ENCODE peak calls at places on chromosomes 2 and 18, in ten cellular contexts. G is activated T-helper 2 cell treated with anti-CD3 and anti-CD28 coated beads, Interferon-gamma antibody, Interleukin-2, Interleukin-4, amounts not matched to agents 10 μg/mL and 5 μg/mL and 100 μg/mL, durations not matched to agents 14 hours and 24 hours and 36 hours; K is EH; Q is SW 1271; J is activated naive CD4-positive, alpha-beta T cell treated with anti-CD3 and anti-CD28 coated beads, Interleukin-2, amount 10 ng/mL, durations not matched to agents 7 days and 5 days; L is amygdala; R is RCC 7860; U is GM23338; T is fibroblast of pulmonary artery; B is GDM1. H is an unnamed sample.

GRCh38 chr2:88024509-88024908 is 8.2 kb upstream of the RNU2-63P start:
- DNase-seq in G (no peak), K (no peak), Q (no peak), J (no peak), L (no peak), R (no peak), U (peak), T (no peak), B (no peak), H (no peak)

GRCh38 chr2:201758873-201759272 is 21.9 kb downstream of the ALS2 start:
- DNase-seq in G (no peak), K (no peak), Q (no peak), J (no peak), L (no peak), R (no peak), U (no peak), T (no peak), B (no peak), H (no peak)

GRCh38 chr18:73891572-73892421 is 255.8 kb downstream of the FBXO15 start:
- DNase-seq in G (no peak), K (no peak), Q (no peak), J (no peak), L (no peak), R (no peak), U (peak), T (no peak), B (no peak), H (no peak)

GRCh38 chr2:212858496-212858895 is 292.9 kb downstream of the IKZF2 start:
- DNase-seq in G (no peak), K (peak), Q (no peak), J (no peak), L (no peak), R (no peak), U (no peak), T (no peak), B (no peak), H (no peak)

GRCh38 chr2:37563375-37564011 is 107.9 kb downstream of the CDC42EP3 start:
- DNase-seq in G (no peak), K (peak), Q (no peak), J (no peak), L (no peak), R (no peak), U (no peak), T (no peak), B (no peak), H (peak)

GRCh38 chr18:2985628-2986027 is 27.3 kb downstream of the LPIN2 start:
- DNase-seq in G (no peak), K (peak), Q (peak), J (no peak), L (no peak), R (peak), U (no peak), T (peak), B (no peak), H (peak)

GRCh38 chr2:226354434-226354833 is 445.2 kb downstream of the IRS1 start:
- DNase-seq in G (no peak), K (peak), Q (no peak), J (no peak), L (no peak), R (peak), U (no peak), T (peak), B (no peak), H (no peak)

GRCh38 chr2:241658296-241658695 is 20.8 kb downstream of the ATG4B start:
- DNase-seq in G (no peak), K (no peak), Q (no peak), J (no peak), L (no peak), R (no peak), U (no peak), T (no peak), B (no peak), H (no peak)

GRCh38 chr2:12685145-12685544 is 31.6 kb upstream of the TRIB2 start:
- DNase-seq in G (no peak), K (no peak), Q (no peak), J (no peak), L (no peak), R (no peak), U (no peak), T (peak), B (no peak), H (no peak)

GRCh38 chr2:201913197-201913596 is 106.9 kb downstream of the CDK15 start:
- DNase-seq in G (no peak), K (no peak), Q (no peak), J (no peak), L (no peak), R (no peak), U (no peak), T (no peak), B (no peak), H (no peak)

GRCh38 chr2:95346236-95346737 is 49.1 kb downstream of the KCNIP3 start:
- DNase-seq in G (no peak), K (peak), Q (peak), J (no peak), L (peak), R (peak), U (no peak), T (peak), B (no peak), H (no peak)

GRCh38 chr2:67825476-67825875 is 237.3 kb downstream of the C1D start:
- DNase-seq in G (no peak), K (peak), Q (peak), J (no peak), L (no peak), R (peak), U (no peak), T (peak), B (no peak), H (no peak)

GRCh38 chr2:239800785-239801184 is 224.4 kb downstream of the NDUFA10 start:
- DNase-seq in G (no peak), K (no peak), Q (no peak), J (peak), L (no peak), R (no peak), U (no peak), T (no peak), B (no peak), H (no peak)

GRCh38 chr2:230666885-230667712 is 45.5 kb upstream of the CAB39 start:
- DNase-seq in G (no peak), K (peak), Q (no peak), J (no peak), L (no peak), R (peak), U (no peak), T (peak), B (peak), H (no peak)

GRCh38 chr2:23350026-23350791 is 34.8 kb upstream of the KLHL29 start:
- DNase-seq in G (no peak), K (peak), Q (no peak), J (no peak), L (peak), R (no peak), U (no peak), T (no peak), B (no peak), H (no peak)

GRCh38 chr2:227707390-227707789 is 10.4 kb downstream of the SLC19A3 start:
- DNase-seq in G (no peak), K (no peak), Q (no peak), J (no peak), L (no peak), R (no peak), U (no peak), T (no peak), B (no peak), H (no peak)

GRCh38 chr2:147045113-147045512 is 799.7 kb upstream of the ACVR2A start:
- DNase-seq in G (peak), K (peak), Q (peak), J (peak), L (no peak), R (peak), U (peak), T (peak), B (peak), H (no peak)

GRCh38 chr2:222318712-222319575 is 20.1 kb upstream of the PAX3 start:
- DNase-seq in G (no peak), K (peak), Q (peak), J (no peak), L (no peak), R (no peak), U (peak), T (peak), B (no peak), H (peak)

GRCh38 chr2:236882931-236883330 is 202.8 kb upstream of the COPS8 start:
- DNase-seq in G (no peak), K (no peak), Q (no peak), J (no peak), L (no peak), R (peak), U (no peak), T (no peak), B (no peak), H (no peak)

GRCh38 chr2:199624958-199625357 is 167.2 kb upstream of the SATB2 start:
- DNase-seq in G (no peak), K (no peak), Q (no peak), J (no peak), L (no peak), R (no peak), U (peak), T (no peak), B (no peak), H (no peak)

GRCh38 chr18:35634376-35634775 is 52.8 kb downstream of the GALNT1 start:
- DNase-seq in G (no peak), K (peak), Q (no peak), J (no peak), L (no peak), R (no peak), U (no peak), T (no peak), B (no peak), H (no peak)

GRCh38 chr2:117523267-117523666 is 291.2 kb upstream of the DDX18 start:
- DNase-seq in G (no peak), K (no peak), Q (no peak), J (no peak), L (no peak), R (no peak), U (no peak), T (no peak), B (no peak), H (no peak)

H was measured in HL-60.